ENCODE peak calls at places on chromosomes 6 and 20, in nine cellular contexts. U is RWPE1, O is AG04450, J is transverse colon, F is cardiac muscle cell, H is heart right ventricle, S is endothelial cell of umbilical vein, C is psoas muscle, P is vagina. N is an unnamed sample.

GRCh38 chr20:32441638-32442037 is 83.5 kb downstream of the ASXL1 start:
- DNase-seq in U (no peak), O (no peak), J (no peak), F (no peak), H (no peak), S (no peak), C (no peak), P (peak), N (peak)

GRCh38 chr20:9040874-9041524 is 27.9 kb upstream of the PLCB4 start:
- DNase-seq in U (no peak), O (no peak), J (no peak), F (no peak), H (no peak), S (no peak), C (no peak), P (no peak), N (no peak)

GRCh38 chr20:49641683-49642649 is 71.7 kb downstream of the B4GALT5 start:
- DNase-seq in U (no peak), O (no peak), J (peak), F (peak), H (no peak), S (no peak), C (no peak), P (no peak), N (no peak)

GRCh38 chr20:24950128-24950835 is 1.2 kb downstream of the CST7 start:
- DNase-seq in U (no peak), O (no peak), J (no peak), F (no peak), H (no peak), S (no peak), C (no peak), P (peak), N (peak)

GRCh38 chr6:127844529-127844928 is 56.3 kb downstream of the THEMIS start:
- DNase-seq in U (no peak), O (no peak), J (no peak), F (no peak), H (no peak), S (no peak), C (no peak), P (no peak), N (no peak)

GRCh38 chr6:57248311-57248895 is 26.3 kb upstream of the RAB23 start:
- DNase-seq in U (no peak), O (no peak), J (no peak), F (no peak), H (no peak), S (no peak), C (no peak), P (no peak), N (no peak)

GRCh38 chr6:24274441-24275083 is 83.3 kb downstream of the DCDC2 start:
- DNase-seq in U (no peak), O (no peak), J (no peak), F (peak), H (no peak), S (peak), C (no peak), P (no peak), N (no peak)

GRCh38 chr20:49446808-49447207 is 35.7 kb downstream of the KCNB1 start:
- DNase-seq in U (no peak), O (no peak), J (peak), F (peak), H (peak), S (no peak), C (peak), P (no peak), N (no peak)

GRCh38 chr6:119158057-119158848 is 79.8 kb upstream of the FAM184A start:
- DNase-seq in U (no peak), O (no peak), J (no peak), F (no peak), H (peak), S (no peak), C (peak), P (no peak), N (no peak)

GRCh38 chr20:22232923-22233322 is 351.4 kb downstream of the FOXA2 start:
- DNase-seq in U (no peak), O (no peak), J (no peak), F (no peak), H (no peak), S (no peak), C (no peak), P (no peak), N (no peak)

GRCh38 chr6:157058574-157058973 is 264.7 kb downstream of the TMEM242 start:
- DNase-seq in U (no peak), O (no peak), J (no peak), F (no peak), H (no peak), S (no peak), C (no peak), P (no peak), N (no peak)

GRCh38 chr6:62474793-62475192 is 188.8 kb upstream of the KHDRBS2 start:
- DNase-seq in U (no peak), O (no peak), J (no peak), F (no peak), H (no peak), S (no peak), C (no peak), P (no peak), N (no peak)

GRCh38 chr6:33407132-33407718 is 3.6 kb upstream of the PHF1 start:
- DNase-seq in U (no peak), O (no peak), J (no peak), F (no peak), H (no peak), S (peak), C (no peak), P (no peak), N (no peak)

GRCh38 chr6:109039795-109040194 is 54.9 kb downstream of the SESN1 start:
- DNase-seq in U (no peak), O (no peak), J (no peak), F (peak), H (no peak), S (no peak), C (no peak), P (no peak), N (no peak)

GRCh38 chr6:116562019-116562403 is 8.5 kb downstream of the CALHM4 start:
- DNase-seq in U (no peak), O (no peak), J (no peak), F (no peak), H (no peak), S (no peak), C (no peak), P (no peak), N (no peak)

DNA sequence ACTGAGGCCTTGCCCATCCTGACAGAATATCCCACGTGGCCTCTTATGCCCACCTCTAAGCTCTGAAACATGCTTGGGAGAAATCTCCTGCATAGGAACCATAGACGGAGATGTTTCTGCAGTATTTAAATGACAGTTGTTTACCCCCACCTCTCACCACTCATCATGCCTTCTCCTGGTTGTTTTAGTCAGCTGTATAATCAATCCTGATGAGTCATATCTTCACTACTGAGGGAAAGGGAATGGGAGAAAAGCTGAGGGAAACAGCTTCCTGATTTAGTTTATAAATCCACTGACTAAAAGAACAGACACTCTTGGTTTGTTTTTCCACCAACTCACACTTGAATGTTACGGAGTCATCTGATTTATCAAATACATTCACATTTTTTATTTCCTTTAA is 113.2 kb upstream of the TENT5A start:
- DNase-seq in U (peak), O (peak), J (no peak), F (no peak), H (no peak), S (peak), C (no peak), P (no peak), N (no peak)
- H3K27ac ChIP-seq in U (no peak), O (no peak), J (no peak), F (no peak), H (no peak), S (peak), C (no peak), P (no peak), N (no peak)

GRCh38 chr6:15113587-15113986 is 132.3 kb upstream of the JARID2 start:
- DNase-seq in U (no peak), O (no peak), J (no peak), F (no peak), H (no peak), S (no peak), C (no peak), P (no peak), N (no peak)
- TF ChIP-seq CTCF in U (no peak), O (no peak), J (no peak), F (no peak), H (no peak), S (no peak), C (no peak), P (no peak), N (no peak)

GRCh38 chr20:4950841-4951240 is 50.5 kb downstream of the SLC23A2 start:
- DNase-seq in U (no peak), O (no peak), J (no peak), F (no peak), H (no peak), S (no peak), C (no peak), P (no peak), N (no peak)
- H3K27ac ChIP-seq in U (peak), O (peak), J (peak), F (no peak), H (peak), S (peak), C (no peak), P (peak), N (peak)

GRCh38 chr6:66796987-66797386 is 1090.0 kb upstream of the EYS start:
- DNase-seq in U (no peak), O (no peak), J (no peak), F (no peak), H (no peak), S (no peak), C (no peak), P (no peak), N (no peak)
- TF ChIP-seq CTCF in U (no peak), O (no peak), J (no peak), F (no peak), H (no peak), S (no peak), C (no peak), P (no peak), N (no peak)

GRCh38 chr20:57308451-57309410 is 20.9 kb upstream of the SPO11 start:
- DNase-seq in U (no peak), O (no peak), J (no peak), F (no peak), H (no peak), S (no peak), C (no peak), P (no peak), N (peak)

GRCh38 chr20:57309544-57310115 is 20.0 kb upstream of the SPO11 start:
- DNase-seq in U (no peak), O (no peak), J (no peak), F (no peak), H (no peak), S (no peak), C (no peak), P (no peak), N (peak)

GRCh38 chr20:57312138-57312537 is 17.5 kb upstream of the SPO11 start:
- DNase-seq in U (no peak), O (no peak), J (no peak), F (no peak), H (no peak), S (no peak), C (no peak), P (peak), N (peak)

GRCh38 chr20:57310821-57311514 is 18.6 kb upstream of the SPO11 start:
- DNase-seq in U (no peak), O (no peak), J (no peak), F (no peak), H (no peak), S (no peak), C (no peak), P (no peak), N (peak)

GRCh38 chr20:57306747-57307146 is 22.9 kb upstream of the SPO11 start:
- DNase-seq in U (no peak), O (no peak), J (no peak), F (no peak), H (no peak), S (no peak), C (no peak), P (no peak), N (peak)
- H3K27ac ChIP-seq in U (no peak), O (no peak), J (no peak), F (no peak), H (no peak), S (no peak), C (no peak), P (no peak), N (no peak)

GRCh38 chr6:143774347-143774746 is 68.8 kb upstream of the LTV1 start:
- DNase-seq in U (no peak), O (no peak), J (no peak), F (no peak), H (no peak), S (no peak), C (no peak), P (no peak), N (no peak)

GRCh38 chr6:143775326-143775725 is 67.8 kb upstream of the LTV1 start:
- DNase-seq in U (no peak), O (no peak), J (no peak), F (no peak), H (no peak), S (no peak), C (no peak), P (no peak), N (no peak)

GRCh38 chr6:143772662-143773061 is 70.5 kb upstream of the LTV1 start:
- DNase-seq in U (no peak), O (no peak), J (no peak), F (no peak), H (no peak), S (no peak), C (no peak), P (no peak), N (no peak)

GRCh38 chr6:143773503-143773902 is 69.6 kb upstream of the LTV1 start:
- DNase-seq in U (no peak), O (no peak), J (no peak), F (no peak), H (no peak), S (no peak), C (no peak), P (no peak), N (no peak)

GRCh38 chr6:143772110-143772509 is 71.0 kb upstream of the LTV1 start:
- DNase-seq in U (no peak), O (no peak), J (no peak), F (no peak), H (no peak), S (no peak), C (no peak), P (no peak), N (no peak)
- TF ChIP-seq CTCF in U (no peak), O (no peak), J (no peak), F (no peak), H (no peak), S (no peak), C (no peak), P (no peak), N (no peak)

GRCh38 chr6:159680104-159680503 is 12.9 kb downstream of the SOD2 start:
- DNase-seq in U (no peak), O (no peak), J (no peak), F (no peak), H (no peak), S (no peak), C (no peak), P (no peak), N (no peak)
- H3K27ac ChIP-seq in U (no peak), O (no peak), J (peak), F (peak), H (no peak), S (no peak), C (no peak), P (no peak), N (no peak)

GRCh38 chr6:113458368-113459010 is 398.7 kb upstream of the MARCKS start:
- DNase-seq in U (no peak), O (no peak), J (no peak), F (no peak), H (no peak), S (peak), C (no peak), P (no peak), N (no peak)

GRCh38 chr6:113464536-113464935 is 392.6 kb upstream of the MARCKS start:
- DNase-seq in U (no peak), O (no peak), J (no peak), F (no peak), H (no peak), S (no peak), C (no peak), P (no peak), N (no peak)

GRCh38 chr6:113464959-113465358 is 392.2 kb upstream of the MARCKS start:
- DNase-seq in U (peak), O (no peak), J (no peak), F (no peak), H (no peak), S (peak), C (no peak), P (no peak), N (no peak)

GRCh38 chr6:113457751-113458150 is 399.4 kb upstream of the MARCKS start:
- DNase-seq in U (no peak), O (no peak), J (no peak), F (no peak), H (no peak), S (no peak), C (no peak), P (no peak), N (no peak)

GRCh38 chr6:113461153-113461897 is 395.8 kb upstream of the MARCKS start:
- DNase-seq in U (no peak), O (no peak), J (no peak), F (no peak), H (no peak), S (peak), C (no peak), P (no peak), N (no peak)
- TF ChIP-seq CTCF in U (no peak), O (peak), J (no peak), F (peak), H (no peak), S (peak), C (no peak), P (no peak), N (peak)

N was measured in RWPE2.